ENCODE peak calls at places on chromosome 15, in seven cellular contexts. One of them, this sample, is unnamed.

GRCh38 chr15:62362144-62362543 is 197.1 kb upstream of the C2CD4B start:
- DNase-seq in stomach: no peak
- DNase-seq in suprapubic skin: no peak
- DNase-seq in esophagus muscularis mucosa: no peak
- DNase-seq in upper lobe of left lung: no peak
- DNase-seq in K562: no peak
- DNase-seq in H1: no peak
- DNase-seq in this sample: no peak

GRCh38 chr15:101057841-101058407 is 138.8 kb downstream of the LRRK1 start:
- DNase-seq in stomach: peak
- DNase-seq in suprapubic skin: peak
- DNase-seq in esophagus muscularis mucosa: peak
- DNase-seq in upper lobe of left lung: no peak
- DNase-seq in K562: no peak
- DNase-seq in H1: peak
- DNase-seq in this sample: no peak

GRCh38 chr15:40248006-40248783 is 9.3 kb downstream of the PAK6 start:
- DNase-seq in stomach: no peak
- DNase-seq in suprapubic skin: peak
- DNase-seq in esophagus muscularis mucosa: no peak
- DNase-seq in upper lobe of left lung: peak
- DNase-seq in K562: no peak
- DNase-seq in H1: no peak
- DNase-seq in this sample: no peak

GRCh38 chr15:74809951-74810350 is 2.7 kb upstream of the LMAN1L start:
- DNase-seq in stomach: no peak
- DNase-seq in suprapubic skin: no peak
- DNase-seq in esophagus muscularis mucosa: no peak
- DNase-seq in upper lobe of left lung: no peak
- DNase-seq in K562: no peak
- DNase-seq in H1: no peak
- DNase-seq in this sample: no peak

GRCh38 chr15:72375501-72375845 is 341 bp downstream of the HEXA start:
- DNase-seq in stomach: peak
- DNase-seq in suprapubic skin: no peak
- DNase-seq in esophagus muscularis mucosa: no peak
- DNase-seq in upper lobe of left lung: peak
- DNase-seq in K562: peak
- DNase-seq in H1: no peak
- DNase-seq in this sample: peak

GRCh38 chr15:80580107-80580506 is 115.0 kb upstream of the ABHD17C start:
- DNase-seq in stomach: no peak
- DNase-seq in suprapubic skin: no peak
- DNase-seq in esophagus muscularis mucosa: no peak
- DNase-seq in upper lobe of left lung: no peak
- DNase-seq in K562: no peak
- DNase-seq in H1: no peak
- DNase-seq in this sample: no peak

GRCh38 chr15:31013863-31014607 is 22.6 kb upstream of the MTMR10 start:
- DNase-seq in stomach: no peak
- DNase-seq in suprapubic skin: no peak
- DNase-seq in esophagus muscularis mucosa: no peak
- DNase-seq in upper lobe of left lung: no peak
- DNase-seq in K562: no peak
- DNase-seq in H1: no peak
- DNase-seq in this sample: no peak

GRCh38 chr15:96225642-96226259 is 104.7 kb upstream of the NR2F2 start:
- DNase-seq in stomach: no peak
- DNase-seq in suprapubic skin: no peak
- DNase-seq in esophagus muscularis mucosa: no peak
- DNase-seq in upper lobe of left lung: no peak
- DNase-seq in K562: no peak
- DNase-seq in H1: no peak
- DNase-seq in this sample: no peak

GRCh38 chr15:36501063-36501678 is 78.3 kb upstream of the CDIN1 start:
- DNase-seq in stomach: no peak
- DNase-seq in suprapubic skin: no peak
- DNase-seq in esophagus muscularis mucosa: no peak
- DNase-seq in upper lobe of left lung: no peak
- DNase-seq in K562: peak
- DNase-seq in H1: no peak
- DNase-seq in this sample: no peak

GRCh38 chr15:99511865-99512632 is 53.7 kb upstream of the MEF2A start:
- DNase-seq in stomach: no peak
- DNase-seq in suprapubic skin: no peak
- DNase-seq in esophagus muscularis mucosa: no peak
- DNase-seq in upper lobe of left lung: no peak
- DNase-seq in K562: no peak
- DNase-seq in H1: no peak
- DNase-seq in this sample: no peak

GRCh38 chr15:101724675-101725005 is 367 bp upstream of the TARS3 start:
- DNase-seq in stomach: no peak
- DNase-seq in suprapubic skin: no peak
- DNase-seq in esophagus muscularis mucosa: no peak
- DNase-seq in upper lobe of left lung: no peak
- DNase-seq in K562: no peak
- DNase-seq in H1: no peak
- DNase-seq in this sample: no peak

GRCh38 chr15:41896566-41896965 is 2.7 kb upstream of the SPTBN5 start:
- DNase-seq in stomach: no peak
- DNase-seq in suprapubic skin: no peak
- DNase-seq in esophagus muscularis mucosa: no peak
- DNase-seq in upper lobe of left lung: no peak
- DNase-seq in K562: no peak
- DNase-seq in H1: no peak
- DNase-seq in this sample: no peak

GRCh38 chr15:52247481-52247880 is 48.1 kb downstream of the MYO5C start:
- DNase-seq in stomach: no peak
- DNase-seq in suprapubic skin: no peak
- DNase-seq in esophagus muscularis mucosa: no peak
- DNase-seq in upper lobe of left lung: no peak
- DNase-seq in K562: no peak
- DNase-seq in H1: no peak
- DNase-seq in this sample: no peak

GRCh38 chr15:41691471-41691870 is 31.3 kb downstream of the MGA start:
- DNase-seq in stomach: no peak
- DNase-seq in suprapubic skin: no peak
- DNase-seq in esophagus muscularis mucosa: no peak
- DNase-seq in upper lobe of left lung: no peak
- DNase-seq in K562: no peak
- DNase-seq in H1: no peak
- DNase-seq in this sample: no peak

GRCh38 chr15:25695875-25696760 is 167.0 kb downstream of the ATP10A start:
- DNase-seq in stomach: no peak
- DNase-seq in suprapubic skin: no peak
- DNase-seq in esophagus muscularis mucosa: no peak
- DNase-seq in upper lobe of left lung: no peak
- DNase-seq in K562: no peak
- DNase-seq in H1: no peak
- DNase-seq in this sample: no peak

GRCh38 chr15:56892651-56893348 is 25.6 kb upstream of the TCF12 start:
- DNase-seq in stomach: no peak
- DNase-seq in suprapubic skin: no peak
- DNase-seq in esophagus muscularis mucosa: no peak
- DNase-seq in upper lobe of left lung: no peak
- DNase-seq in K562: no peak
- DNase-seq in H1: no peak
- DNase-seq in this sample: no peak

GRCh38 chr15:77974098-77974414 is 103.5 kb downstream of the TBC1D2B start:
- DNase-seq in stomach: peak
- DNase-seq in suprapubic skin: peak
- DNase-seq in esophagus muscularis mucosa: no peak
- DNase-seq in upper lobe of left lung: peak
- DNase-seq in K562: no peak
- DNase-seq in H1: peak
- DNase-seq in this sample: peak

DNA sequence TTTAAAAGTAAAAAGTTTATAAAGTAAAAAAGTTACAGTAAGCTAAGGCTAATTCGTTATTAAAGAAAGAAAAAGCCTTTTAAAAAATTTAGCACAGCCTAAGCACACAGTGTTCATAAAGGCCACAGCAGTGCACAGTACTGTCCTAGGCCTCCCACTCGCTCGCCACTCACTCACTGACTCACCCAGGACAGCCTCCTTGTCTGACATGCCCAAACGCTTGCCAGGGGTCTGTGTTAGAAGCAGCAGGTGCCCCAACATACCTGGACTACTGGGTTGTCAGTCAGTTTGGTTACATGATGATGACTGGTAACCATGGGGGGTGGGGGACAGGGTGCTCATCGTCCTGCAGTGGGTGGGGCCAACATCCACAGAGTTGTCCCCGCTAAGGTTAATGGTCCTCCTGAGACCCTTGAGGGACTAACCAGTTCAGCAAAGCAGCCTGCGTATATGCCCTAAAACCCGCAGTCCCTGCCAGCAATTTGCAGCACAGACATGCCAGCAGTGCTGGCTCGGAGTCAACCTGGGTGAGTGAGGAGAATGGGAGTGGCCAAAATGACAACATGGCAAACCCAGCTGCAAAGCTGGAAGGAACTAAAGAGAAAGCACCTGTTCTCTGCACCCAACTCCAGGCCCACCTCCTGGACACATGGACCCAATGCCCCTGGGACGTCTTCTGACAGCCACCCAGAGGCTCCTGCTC is 49.2 kb downstream of the CYFIP1 start:
- DNase-seq in stomach: peak
- DNase-seq in suprapubic skin: no peak
- DNase-seq in esophagus muscularis mucosa: no peak
- DNase-seq in upper lobe of left lung: no peak
- DNase-seq in K562: no peak
- DNase-seq in H1: no peak
- DNase-seq in this sample: peak
- TF ChIP-seq POLR2AphosphoS5 in stomach: no peak
- TF ChIP-seq POLR2AphosphoS5 in suprapubic skin: no peak
- TF ChIP-seq POLR2AphosphoS5 in esophagus muscularis mucosa: no peak
- TF ChIP-seq POLR2AphosphoS5 in upper lobe of left lung: no peak
- TF ChIP-seq POLR2AphosphoS5 in K562: no peak
- TF ChIP-seq POLR2AphosphoS5 in H1: no peak
- TF ChIP-seq POLR2AphosphoS5 in this sample: no peak

GRCh38 chr15:65806387-65806786 is 14.3 kb upstream of the DENND4A start:
- DNase-seq in stomach: no peak
- DNase-seq in suprapubic skin: no peak
- DNase-seq in esophagus muscularis mucosa: no peak
- DNase-seq in upper lobe of left lung: no peak
- DNase-seq in K562: no peak
- DNase-seq in H1: no peak
- DNase-seq in this sample: no peak

GRCh38 chr15:65801229-65801813 is 9.2 kb upstream of the DENND4A start:
- DNase-seq in stomach: no peak
- DNase-seq in suprapubic skin: no peak
- DNase-seq in esophagus muscularis mucosa: no peak
- DNase-seq in upper lobe of left lung: no peak
- DNase-seq in K562: no peak
- DNase-seq in H1: no peak
- DNase-seq in this sample: no peak

GRCh38 chr15:65805019-65805738 is 13.1 kb upstream of the DENND4A start:
- DNase-seq in stomach: no peak
- DNase-seq in suprapubic skin: no peak
- DNase-seq in esophagus muscularis mucosa: no peak
- DNase-seq in upper lobe of left lung: no peak
- DNase-seq in K562: peak
- DNase-seq in H1: no peak
- DNase-seq in this sample: no peak

GRCh38 chr15:65804252-65804931 is 12.3 kb upstream of the DENND4A start:
- DNase-seq in stomach: no peak
- DNase-seq in suprapubic skin: no peak
- DNase-seq in esophagus muscularis mucosa: no peak
- DNase-seq in upper lobe of left lung: no peak
- DNase-seq in K562: no peak
- DNase-seq in H1: no peak
- DNase-seq in this sample: no peak
- TF ChIP-seq EP300 in stomach: no peak
- TF ChIP-seq EP300 in suprapubic skin: no peak
- TF ChIP-seq EP300 in esophagus muscularis mucosa: no peak
- TF ChIP-seq EP300 in upper lobe of left lung: no peak
- TF ChIP-seq EP300 in K562: no peak
- TF ChIP-seq EP300 in H1: no peak
- TF ChIP-seq EP300 in this sample: no peak

DNA sequence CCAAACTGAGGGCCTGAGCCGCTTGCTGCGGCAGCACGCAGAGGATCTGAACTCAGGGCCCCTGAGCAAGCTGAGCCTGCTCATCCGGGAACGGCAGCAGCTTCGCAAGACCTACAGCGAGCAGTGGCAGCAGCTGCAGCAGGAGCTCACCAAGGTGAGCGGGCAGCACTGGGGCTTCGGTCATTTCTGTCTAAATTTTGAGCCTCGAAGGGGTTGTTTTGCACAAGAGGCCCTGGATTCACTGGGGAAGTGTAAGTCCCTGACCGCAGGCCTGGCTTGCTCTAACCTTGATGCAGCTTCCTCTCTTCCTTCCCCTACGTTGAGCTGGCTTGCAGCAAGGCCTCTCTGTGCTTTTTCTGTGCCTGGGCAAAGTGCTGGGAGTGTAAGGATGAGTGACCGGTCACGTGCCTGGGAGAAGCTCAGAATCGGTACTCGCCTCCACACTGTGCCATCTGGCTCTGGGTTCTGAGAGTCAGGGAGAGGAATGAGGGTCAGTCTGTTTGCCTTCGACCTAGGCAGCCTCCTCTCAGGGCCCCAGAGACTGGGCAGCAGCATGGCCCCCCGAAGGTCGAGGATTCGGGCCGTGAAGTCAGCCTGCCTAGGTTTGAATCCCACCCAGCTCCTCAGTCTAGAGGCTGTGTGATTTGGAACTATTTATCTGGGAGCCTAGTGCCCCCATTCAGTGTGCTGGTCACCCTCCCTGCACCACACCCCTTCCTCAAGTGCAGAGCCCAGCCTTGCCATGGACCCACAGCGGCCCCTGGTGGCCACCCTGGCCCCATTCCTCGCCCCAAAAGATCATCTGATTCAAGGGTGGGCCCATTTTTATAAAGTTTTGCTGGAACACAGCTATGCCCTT is 1.4 kb downstream of the FES start:
- DNase-seq in stomach: peak
- DNase-seq in suprapubic skin: peak
- DNase-seq in esophagus muscularis mucosa: peak
- DNase-seq in upper lobe of left lung: peak
- DNase-seq in K562: peak
- DNase-seq in H1: peak
- DNase-seq in this sample: peak
- TF ChIP-seq POLR2AphosphoS5 in stomach: no peak
- TF ChIP-seq POLR2AphosphoS5 in suprapubic skin: no peak
- TF ChIP-seq POLR2AphosphoS5 in esophagus muscularis mucosa: no peak
- TF ChIP-seq POLR2AphosphoS5 in upper lobe of left lung: no peak
- TF ChIP-seq POLR2AphosphoS5 in K562: no peak
- TF ChIP-seq POLR2AphosphoS5 in H1: no peak
- TF ChIP-seq POLR2AphosphoS5 in this sample: no peak

GRCh38 chr15:39133201-39133600 is 447.7 kb upstream of the THBS1 start:
- DNase-seq in stomach: no peak
- DNase-seq in suprapubic skin: no peak
- DNase-seq in esophagus muscularis mucosa: no peak
- DNase-seq in upper lobe of left lung: no peak
- DNase-seq in K562: no peak
- DNase-seq in H1: no peak
- DNase-seq in this sample: no peak
- TF ChIP-seq EP300 in stomach: no peak
- TF ChIP-seq EP300 in suprapubic skin: no peak
- TF ChIP-seq EP300 in esophagus muscularis mucosa: no peak
- TF ChIP-seq EP300 in upper lobe of left lung: no peak
- TF ChIP-seq EP300 in K562: no peak
- TF ChIP-seq EP300 in H1: no peak
- TF ChIP-seq EP300 in this sample: no peak

GRCh38 chr15:67406257-67406861 is 114.6 kb upstream of the C15orf61 start:
- DNase-seq in stomach: no peak
- DNase-seq in suprapubic skin: no peak
- DNase-seq in esophagus muscularis mucosa: no peak
- DNase-seq in upper lobe of left lung: no peak
- DNase-seq in K562: peak
- DNase-seq in H1: no peak
- DNase-seq in this sample: no peak
- TF ChIP-seq POLR2AphosphoS5 in stomach: no peak
- TF ChIP-seq POLR2AphosphoS5 in suprapubic skin: no peak
- TF ChIP-seq POLR2AphosphoS5 in esophagus muscularis mucosa: no peak
- TF ChIP-seq POLR2AphosphoS5 in upper lobe of left lung: no peak
- TF ChIP-seq POLR2AphosphoS5 in K562: no peak
- TF ChIP-seq POLR2AphosphoS5 in H1: no peak
- TF ChIP-seq POLR2AphosphoS5 in this sample: no peak